ENCODE peak calls at places on chromosomes 12 and 14, in nine cellular contexts. One of them, this sample, is unnamed.

GRCh38 chr12:5295151-5295550 is 136.8 kb upstream of the NTF3 start:
- DNase-seq in MM.1S: no peak
- DNase-seq in cardiac fibroblast: no peak
- DNase-seq in heart left ventricle: no peak
- DNase-seq in lower lobe of right lung: no peak
- DNase-seq in tibial artery: no peak
- DNase-seq in A549: no peak
- DNase-seq in fibroblast of the aortic adventitia: no peak
- DNase-seq in esophagus squamous epithelium: no peak
- DNase-seq in this sample: no peak

GRCh38 chr12:110937104-110937641 is 16.8 kb upstream of the MYL2 start:
- DNase-seq in MM.1S: peak; percentile 33
- DNase-seq in cardiac fibroblast: peak; percentile 42
- DNase-seq in heart left ventricle: no peak
- DNase-seq in lower lobe of right lung: peak; percentile 75
- DNase-seq in tibial artery: no peak
- DNase-seq in A549: peak; percentile 66
- DNase-seq in fibroblast of the aortic adventitia: peak; percentile 45
- DNase-seq in esophagus squamous epithelium: no peak
- DNase-seq in this sample: peak; percentile 65

GRCh38 chr14:64695071-64695470 is 9.2 kb upstream of the PLEKHG3 start:
- DNase-seq in MM.1S: no peak
- DNase-seq in cardiac fibroblast: no peak
- DNase-seq in heart left ventricle: no peak
- DNase-seq in lower lobe of right lung: no peak
- DNase-seq in tibial artery: no peak
- DNase-seq in A549: no peak
- DNase-seq in fibroblast of the aortic adventitia: no peak
- DNase-seq in esophagus squamous epithelium: no peak
- DNase-seq in this sample: no peak

GRCh38 chr12:24111101-24111500 is 161.6 kb upstream of the SOX5 start:
- DNase-seq in MM.1S: no peak
- DNase-seq in cardiac fibroblast: no peak
- DNase-seq in heart left ventricle: no peak
- DNase-seq in lower lobe of right lung: no peak
- DNase-seq in tibial artery: no peak
- DNase-seq in A549: no peak
- DNase-seq in fibroblast of the aortic adventitia: peak; percentile 4
- DNase-seq in esophagus squamous epithelium: no peak
- DNase-seq in this sample: no peak

GRCh38 chr12:42735869-42736361 is 146.4 kb upstream of the PRICKLE1 start:
- DNase-seq in MM.1S: no peak
- DNase-seq in cardiac fibroblast: no peak
- DNase-seq in heart left ventricle: peak; percentile 77
- DNase-seq in lower lobe of right lung: no peak
- DNase-seq in tibial artery: no peak
- DNase-seq in A549: no peak
- DNase-seq in fibroblast of the aortic adventitia: no peak
- DNase-seq in esophagus squamous epithelium: no peak
- DNase-seq in this sample: no peak

GRCh38 chr12:14937689-14938088 is 648 bp downstream of the ERP27 start:
- DNase-seq in MM.1S: peak; percentile 46
- DNase-seq in cardiac fibroblast: no peak
- DNase-seq in heart left ventricle: no peak
- DNase-seq in lower lobe of right lung: no peak
- DNase-seq in tibial artery: no peak
- DNase-seq in A549: no peak
- DNase-seq in fibroblast of the aortic adventitia: no peak
- DNase-seq in esophagus squamous epithelium: no peak
- DNase-seq in this sample: no peak

GRCh38 chr14:54652188-54652889 is 85.4 kb downstream of the SAMD4A start:
- DNase-seq in MM.1S: no peak
- DNase-seq in cardiac fibroblast: peak; percentile 99
- DNase-seq in heart left ventricle: peak; percentile 89
- DNase-seq in lower lobe of right lung: peak; percentile 73
- DNase-seq in tibial artery: peak; percentile 93
- DNase-seq in A549: peak; percentile 91
- DNase-seq in fibroblast of the aortic adventitia: peak; percentile 99
- DNase-seq in esophagus squamous epithelium: peak; percentile 2
- DNase-seq in this sample: no peak

GRCh38 chr12:120264511-120265202 is 873 bp downstream of the PXN start:
- DNase-seq in MM.1S: no peak
- DNase-seq in cardiac fibroblast: no peak
- DNase-seq in heart left ventricle: peak; percentile 27
- DNase-seq in lower lobe of right lung: no peak
- DNase-seq in tibial artery: no peak
- DNase-seq in A549: no peak
- DNase-seq in fibroblast of the aortic adventitia: no peak
- DNase-seq in esophagus squamous epithelium: no peak
- DNase-seq in this sample: no peak

GRCh38 chr14:81371802-81372201 is 28.3 kb downstream of the STON2 start:
- DNase-seq in MM.1S: no peak
- DNase-seq in cardiac fibroblast: no peak
- DNase-seq in heart left ventricle: no peak
- DNase-seq in lower lobe of right lung: no peak
- DNase-seq in tibial artery: no peak
- DNase-seq in A549: no peak
- DNase-seq in fibroblast of the aortic adventitia: no peak
- DNase-seq in esophagus squamous epithelium: no peak
- DNase-seq in this sample: no peak

GRCh38 chr14:34220921-34221320 is 241.1 kb downstream of the SPTSSA start:
- DNase-seq in MM.1S: peak; percentile 19
- DNase-seq in cardiac fibroblast: no peak
- DNase-seq in heart left ventricle: no peak
- DNase-seq in lower lobe of right lung: no peak
- DNase-seq in tibial artery: no peak
- DNase-seq in A549: no peak
- DNase-seq in fibroblast of the aortic adventitia: no peak
- DNase-seq in esophagus squamous epithelium: no peak
- DNase-seq in this sample: no peak
- H3K4me3 ChIP-seq in MM.1S: no peak overlapping the region
- H3K4me3 ChIP-seq in cardiac fibroblast: no peak overlapping the region
- H3K4me3 ChIP-seq in heart left ventricle: no peak overlapping the region
- H3K4me3 ChIP-seq in lower lobe of right lung: no peak overlapping the region
- H3K4me3 ChIP-seq in tibial artery: no peak overlapping the region
- H3K4me3 ChIP-seq in A549: no peak overlapping the region
- H3K4me3 ChIP-seq in fibroblast of the aortic adventitia: no peak overlapping the region
- H3K4me3 ChIP-seq in esophagus squamous epithelium: no peak overlapping the region
- H3K4me3 ChIP-seq in this sample: no peak overlapping the region

GRCh38 chr14:89309670-89310177 is 107.3 kb downstream of the FOXN3 start:
- DNase-seq in MM.1S: no peak
- DNase-seq in cardiac fibroblast: no peak
- DNase-seq in heart left ventricle: no peak
- DNase-seq in lower lobe of right lung: no peak
- DNase-seq in tibial artery: no peak
- DNase-seq in A549: no peak
- DNase-seq in fibroblast of the aortic adventitia: no peak
- DNase-seq in esophagus squamous epithelium: no peak
- DNase-seq in this sample: no peak

GRCh38 chr14:89307409-89307808 is 109.6 kb downstream of the FOXN3 start:
- DNase-seq in MM.1S: no peak
- DNase-seq in cardiac fibroblast: no peak
- DNase-seq in heart left ventricle: no peak
- DNase-seq in lower lobe of right lung: no peak
- DNase-seq in tibial artery: no peak
- DNase-seq in A549: no peak
- DNase-seq in fibroblast of the aortic adventitia: no peak
- DNase-seq in esophagus squamous epithelium: no peak
- DNase-seq in this sample: no peak

GRCh38 chr14:89304972-89305703 is 111.9 kb downstream of the FOXN3 start:
- DNase-seq in MM.1S: peak; percentile 63
- DNase-seq in cardiac fibroblast: peak; percentile 89
- DNase-seq in heart left ventricle: no peak
- DNase-seq in lower lobe of right lung: no peak
- DNase-seq in tibial artery: peak; percentile 63
- DNase-seq in A549: no peak
- DNase-seq in fibroblast of the aortic adventitia: peak; percentile 82
- DNase-seq in esophagus squamous epithelium: no peak
- DNase-seq in this sample: no peak

GRCh38 chr14:89310211-89310610 is 106.8 kb downstream of the FOXN3 start:
- DNase-seq in MM.1S: no peak
- DNase-seq in cardiac fibroblast: no peak
- DNase-seq in heart left ventricle: no peak
- DNase-seq in lower lobe of right lung: no peak
- DNase-seq in tibial artery: no peak
- DNase-seq in A549: no peak
- DNase-seq in fibroblast of the aortic adventitia: no peak
- DNase-seq in esophagus squamous epithelium: no peak
- DNase-seq in this sample: no peak

DNA sequence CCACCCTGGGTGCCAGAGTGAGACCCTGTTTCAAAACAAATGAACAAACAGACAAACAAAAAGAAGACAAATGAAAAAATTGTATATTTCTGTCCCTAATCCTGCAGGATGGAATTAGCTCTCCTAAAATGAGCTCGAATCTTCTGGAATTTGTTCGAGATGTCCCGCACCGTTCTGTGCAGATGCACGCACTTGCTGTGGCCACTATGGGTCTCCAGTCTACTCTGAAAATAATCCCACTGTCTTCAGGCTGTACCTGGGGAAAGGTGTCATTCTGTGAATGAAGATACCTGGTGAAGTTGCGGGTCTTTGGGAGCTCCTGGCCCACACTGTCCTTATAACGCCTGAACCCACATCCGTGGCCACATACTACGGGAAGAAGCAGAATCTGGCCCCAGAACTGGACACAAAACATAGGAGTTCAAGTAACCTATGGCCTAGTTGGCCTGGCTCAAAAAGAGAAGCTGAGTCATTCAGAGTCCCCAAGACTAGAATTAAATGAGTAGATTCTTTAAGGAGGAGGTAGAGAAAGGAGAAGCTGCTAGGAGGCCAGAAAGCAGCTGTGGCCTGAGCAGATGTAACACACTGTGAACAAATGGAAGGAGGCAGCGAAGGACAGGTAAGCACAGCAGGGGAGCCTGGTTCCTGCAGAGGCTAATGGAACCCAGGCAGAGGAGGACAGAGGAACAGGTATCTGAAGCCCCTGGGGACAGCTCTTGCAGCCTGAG is 108.6 kb downstream of the FOXN3 start:
- DNase-seq in MM.1S: no peak
- DNase-seq in cardiac fibroblast: peak; percentile 35
- DNase-seq in heart left ventricle: no peak
- DNase-seq in lower lobe of right lung: no peak
- DNase-seq in tibial artery: no peak
- DNase-seq in A549: no peak
- DNase-seq in fibroblast of the aortic adventitia: peak; percentile 45
- DNase-seq in esophagus squamous epithelium: no peak
- DNase-seq in this sample: no peak
- TF ChIP-seq CTCF in MM.1S: no peak
- TF ChIP-seq CTCF in cardiac fibroblast: no peak
- TF ChIP-seq CTCF in heart left ventricle: no peak
- TF ChIP-seq CTCF in lower lobe of right lung: no peak
- TF ChIP-seq CTCF in tibial artery: no peak
- TF ChIP-seq CTCF in A549: no peak
- TF ChIP-seq CTCF in fibroblast of the aortic adventitia: no peak
- TF ChIP-seq CTCF in esophagus squamous epithelium: no peak
- TF ChIP-seq CTCF in this sample: no peak

GRCh38 chr14:89188492-89188891 is 228.5 kb downstream of the FOXN3 start:
- DNase-seq in MM.1S: no peak
- DNase-seq in cardiac fibroblast: no peak
- DNase-seq in heart left ventricle: no peak
- DNase-seq in lower lobe of right lung: no peak
- DNase-seq in tibial artery: no peak
- DNase-seq in A549: no peak
- DNase-seq in fibroblast of the aortic adventitia: no peak
- DNase-seq in esophagus squamous epithelium: no peak
- DNase-seq in this sample: no peak

GRCh38 chr14:89185919-89186849 is 230.8 kb downstream of the FOXN3 start:
- DNase-seq in MM.1S: no peak
- DNase-seq in cardiac fibroblast: peak; percentile 47
- DNase-seq in heart left ventricle: no peak
- DNase-seq in lower lobe of right lung: no peak
- DNase-seq in tibial artery: no peak
- DNase-seq in A549: no peak
- DNase-seq in fibroblast of the aortic adventitia: peak; percentile 66
- DNase-seq in esophagus squamous epithelium: no peak
- DNase-seq in this sample: no peak

GRCh38 chr14:89187501-89187900 is 229.5 kb downstream of the FOXN3 start:
- DNase-seq in MM.1S: no peak
- DNase-seq in cardiac fibroblast: no peak
- DNase-seq in heart left ventricle: no peak
- DNase-seq in lower lobe of right lung: no peak
- DNase-seq in tibial artery: no peak
- DNase-seq in A549: no peak
- DNase-seq in fibroblast of the aortic adventitia: no peak
- DNase-seq in esophagus squamous epithelium: no peak
- DNase-seq in this sample: no peak

GRCh38 chr14:89184952-89185351 is 232.1 kb downstream of the FOXN3 start:
- DNase-seq in MM.1S: no peak
- DNase-seq in cardiac fibroblast: no peak
- DNase-seq in heart left ventricle: no peak
- DNase-seq in lower lobe of right lung: no peak
- DNase-seq in tibial artery: no peak
- DNase-seq in A549: no peak
- DNase-seq in fibroblast of the aortic adventitia: no peak
- DNase-seq in esophagus squamous epithelium: no peak
- DNase-seq in this sample: no peak

GRCh38 chr14:89186850-89187376 is 230.1 kb downstream of the FOXN3 start:
- DNase-seq in MM.1S: no peak
- DNase-seq in cardiac fibroblast: no peak
- DNase-seq in heart left ventricle: peak; percentile 48
- DNase-seq in lower lobe of right lung: no peak
- DNase-seq in tibial artery: no peak
- DNase-seq in A549: no peak
- DNase-seq in fibroblast of the aortic adventitia: no peak
- DNase-seq in esophagus squamous epithelium: no peak
- DNase-seq in this sample: no peak
- H3K4me3 ChIP-seq in MM.1S: no peak overlapping the region
- H3K4me3 ChIP-seq in cardiac fibroblast: no peak overlapping the region
- H3K4me3 ChIP-seq in heart left ventricle: no peak overlapping the region
- H3K4me3 ChIP-seq in lower lobe of right lung: no peak overlapping the region
- H3K4me3 ChIP-seq in tibial artery: no peak overlapping the region
- H3K4me3 ChIP-seq in A549: no peak overlapping the region
- H3K4me3 ChIP-seq in fibroblast of the aortic adventitia: no peak overlapping the region
- H3K4me3 ChIP-seq in esophagus squamous epithelium: no peak overlapping the region
- H3K4me3 ChIP-seq in this sample: no peak overlapping the region

DNA sequence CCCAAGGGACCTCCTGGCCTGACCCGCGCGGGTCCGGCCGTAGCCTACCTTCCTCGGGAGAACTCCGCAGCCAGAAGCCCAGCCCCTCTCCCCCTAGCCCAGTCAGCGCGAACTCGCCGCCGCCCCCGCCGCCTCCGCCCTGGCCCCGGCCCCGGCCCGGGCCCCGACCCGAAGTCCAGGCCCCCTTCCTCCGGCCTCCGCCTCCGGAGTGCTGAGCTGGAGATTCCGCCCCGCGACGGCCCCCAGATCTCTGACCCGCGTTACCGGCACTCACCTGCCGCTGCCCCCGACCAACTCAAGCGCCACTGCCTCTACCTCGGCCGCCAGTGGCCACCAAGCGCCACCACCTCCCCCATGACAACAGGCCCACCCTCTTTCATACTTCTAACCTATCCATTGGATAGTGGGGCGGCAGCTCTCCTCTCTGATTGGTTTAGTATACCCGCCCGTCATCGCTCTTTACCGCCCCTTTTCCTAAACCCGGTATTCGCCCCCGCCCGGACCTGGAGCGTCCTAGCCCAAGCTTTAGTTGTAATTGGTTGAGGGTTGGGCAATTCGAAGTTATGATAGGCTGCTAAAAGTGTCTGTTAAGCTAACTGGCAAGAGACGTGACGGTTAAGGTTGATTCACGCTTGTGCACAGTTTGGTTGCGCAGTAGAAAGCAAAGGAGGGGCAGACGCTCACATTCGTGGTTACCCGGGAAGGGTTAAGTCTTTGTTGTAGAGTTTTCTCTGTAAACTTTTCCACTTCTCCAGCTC is at the start of gene NUMB:
- DNase-seq in MM.1S: peak; percentile 98
- DNase-seq in cardiac fibroblast: peak; percentile 100
- DNase-seq in heart left ventricle: peak; percentile 99
- DNase-seq in lower lobe of right lung: peak; percentile 95
- DNase-seq in tibial artery: peak; percentile 99
- DNase-seq in A549: peak; percentile 99
- DNase-seq in fibroblast of the aortic adventitia: peak; percentile 100
- DNase-seq in esophagus squamous epithelium: peak; percentile 94
- DNase-seq in this sample: peak; percentile 95
- TF ChIP-seq CTCF in MM.1S: no peak
- TF ChIP-seq CTCF in cardiac fibroblast: no peak
- TF ChIP-seq CTCF in heart left ventricle: no peak
- TF ChIP-seq CTCF in lower lobe of right lung: no peak
- TF ChIP-seq CTCF in tibial artery: peak; percentile 26
- TF ChIP-seq CTCF in A549: no peak
- TF ChIP-seq CTCF in fibroblast of the aortic adventitia: no peak
- TF ChIP-seq CTCF in esophagus squamous epithelium: no peak
- TF ChIP-seq CTCF in this sample: no peak